ENCODE peak calls at places on chromosomes 7 and 10, in ten cellular contexts. N is HCT116; Z is activated naive CD4-positive, alpha-beta T cell; L is lower lobe of right lung; H is ovary; M is nephron progenitor cell; X is naive thymus-derived CD4-positive, alpha-beta T cell; S is activated naive CD8-positive, alpha-beta T cell treated with anti-CD3 and anti-CD28 coated beads, Interleukin-2, amount 50 U/mL, for 24 hours; C is NCI-H82; P is cardiac fibroblast. G is an unnamed sample.

GRCh38 chr7:73894851-73895441 is 34.0 kb downstream of the TMEM270 start:
- DNase-seq in X (no peak), P (peak), L (peak), H (no peak), Z (no peak), S (no peak), N (no peak), M (no peak), C (no peak), G (peak)

GRCh38 chr10:48509974-48510692 is 94.7 kb downstream of the ARHGAP22 start:
- DNase-seq in P (peak), M (peak), N (no peak), S (no peak), X (no peak), H (no peak), Z (no peak), L (no peak), C (peak), G (no peak)

GRCh38 chr10:101027281-101027680 is 3.6 kb downstream of the PDZD7 start:
- DNase-seq in X (no peak), P (no peak), S (no peak), N (no peak), M (no peak), Z (no peak), H (no peak), C (peak), L (no peak), G (no peak)

GRCh38 chr7:8365499-8366110 is 67.8 kb upstream of the NXPH1 start:
- DNase-seq in S (no peak), M (no peak), X (no peak), C (peak), N (peak), P (no peak), Z (no peak), H (no peak), L (no peak), G (no peak)

GRCh38 chr10:33132626-33133025 is 174.6 kb upstream of the ITGB1 start:
- DNase-seq in N (no peak), L (no peak), X (no peak), S (no peak), C (peak), H (no peak), Z (no peak), P (no peak), M (no peak), G (no peak)

GRCh38 chr10:23351914-23352313 is 7.3 kb upstream of the C10orf67 start:
- DNase-seq in C (no peak), S (no peak), L (no peak), M (no peak), Z (no peak), X (no peak), N (no peak), P (peak), H (no peak), G (no peak)

GRCh38 chr7:99829520-99830160 is 1.8 kb downstream of the CYP3A43 start:
- DNase-seq in N (no peak), P (no peak), C (no peak), M (no peak), L (no peak), H (no peak), S (no peak), Z (no peak), X (no peak), G (no peak)

GRCh38 chr7:99740573-99741437 is 5.8 kb upstream of the CYP3A7 start:
- DNase-seq in M (no peak), L (no peak), Z (no peak), C (no peak), N (no peak), X (no peak), P (peak), H (no peak), S (no peak), G (no peak)

GRCh38 chr10:99695761-99696160 is 36.2 kb downstream of the COX15 start:
- DNase-seq in Z (no peak), L (no peak), C (no peak), P (no peak), N (no peak), M (no peak), X (no peak), S (no peak), H (no peak), G (no peak)

GRCh38 chr7:143415696-143416095 is 7.0 kb upstream of the EPHA1 start:
- DNase-seq in H (no peak), S (no peak), M (no peak), P (no peak), X (no peak), L (no peak), N (no peak), C (no peak), Z (no peak), G (no peak)

GRCh38 chr10:77692782-77693181 is 55.2 kb upstream of the KCNMA1 start:
- DNase-seq in P (peak), C (no peak), M (no peak), Z (no peak), H (no peak), N (no peak), S (no peak), X (no peak), L (no peak), G (no peak)

GRCh38 chr7:135706858-135707569 is 21.0 kb downstream of the SLC13A4 start:
- DNase-seq in Z (no peak), C (no peak), L (no peak), H (no peak), M (no peak), S (no peak), X (no peak), N (no peak), P (no peak), G (no peak)

GRCh38 chr7:88224596-88225275 is 4.9 kb upstream of the SRI start:
- DNase-seq in Z (no peak), L (no peak), X (no peak), H (no peak), M (no peak), P (peak), S (no peak), N (no peak), C (no peak), G (no peak)

GRCh38 chr10:14032406-14032998 is 298.2 kb downstream of the FRMD4A start:
- DNase-seq in N (peak), Z (peak), S (peak), L (peak), H (no peak), M (peak), C (peak), X (peak), P (no peak), G (no peak)

GRCh38 chr7:102291056-102291915 is 4.6 kb downstream of the SH2B2 start:
- DNase-seq in H (no peak), N (no peak), P (no peak), S (peak), C (no peak), Z (no peak), M (no peak), L (no peak), X (no peak), G (no peak)

GRCh38 chr7:140594131-140594691 is 46.4 kb downstream of the DENND2A start:
- DNase-seq in L (no peak), P (no peak), S (no peak), M (no peak), N (no peak), H (no peak), C (peak), X (no peak), Z (no peak), G (peak)

GRCh38 chr7:119664601-119665000 is 608.4 kb upstream of the KCND2 start:
- DNase-seq in M (no peak), P (peak), Z (no peak), C (no peak), X (no peak), L (no peak), N (no peak), S (no peak), H (no peak), G (no peak)

GRCh38 chr7:30285531-30286284 is 1.3 kb downstream of the ZNRF2 start:
- DNase-seq in L (peak), P (peak), N (no peak), S (peak), Z (peak), C (peak), X (peak), H (peak), M (peak), G (peak)

GRCh38 chr10:85847085-85847484 is 519.5 kb downstream of the GRID1 start:
- DNase-seq in C (no peak), L (no peak), S (no peak), X (no peak), M (no peak), H (no peak), N (no peak), P (no peak), Z (no peak), G (no peak)

GRCh38 chr7:47446871-47447466 is 134.9 kb downstream of the TNS3 start:
- DNase-seq in Z (no peak), S (no peak), X (no peak), L (no peak), C (no peak), H (no peak), M (no peak), N (no peak), P (no peak), G (no peak)

GRCh38 chr7:50397320-50397970 is 52.7 kb downstream of the FIGNL1 start:
- DNase-seq in X (no peak), H (no peak), C (no peak), N (no peak), M (no peak), Z (no peak), L (no peak), S (no peak), P (no peak), G (no peak)

GRCh38 chr7:134514663-134515062 is 12.7 kb upstream of the AKR1B10 start:
- DNase-seq in M (peak), L (no peak), S (peak), P (peak), C (peak), N (peak), Z (no peak), X (peak), H (no peak), G (no peak)

GRCh38 chr10:75101416-75102251 is 9.8 kb upstream of the SAMD8 start:
- DNase-seq in H (no peak), P (no peak), Z (no peak), L (no peak), N (no peak), X (no peak), C (no peak), M (no peak), S (no peak), G (peak)

GRCh38 chr7:29019896-29020295 is 61.8 kb upstream of the TRIL start:
- DNase-seq in X (no peak), N (no peak), C (no peak), H (no peak), P (no peak), S (no peak), Z (no peak), M (no peak), L (no peak), G (no peak)

GRCh38 chr7:151246161-151247015 is 2.1 kb downstream of the SMARCD3 start:
- DNase-seq in H (no peak), N (no peak), P (no peak), Z (no peak), S (no peak), L (peak), X (no peak), M (peak), C (no peak), G (no peak)

GRCh38 chr7:150377116-150377979 is 1.8 kb upstream of the ZNF775 start:
- DNase-seq in S (no peak), P (no peak), L (no peak), H (no peak), C (no peak), M (no peak), N (no peak), Z (no peak), X (no peak), G (no peak)

GRCh38 chr10:101828734-101829551 is 10.7 kb upstream of the OGA start:
- DNase-seq in S (no peak), H (peak), M (no peak), X (no peak), C (peak), P (no peak), N (no peak), Z (no peak), L (peak), G (no peak)

GRCh38 chr10:32982293-32982709 is 24.3 kb upstream of the ITGB1 start:
- DNase-seq in X (no peak), H (no peak), N (no peak), S (no peak), C (no peak), Z (no peak), M (no peak), L (no peak), P (peak), G (no peak)

GRCh38 chr10:77787440-77787839 is 139.1 kb downstream of the DLG5 start:
- DNase-seq in Z (no peak), C (no peak), X (no peak), S (no peak), L (no peak), H (no peak), M (no peak), N (no peak), P (no peak), G (no peak)

GRCh38 chr10:45404087-45404769 is 30.2 kb downstream of the ALOX5 start:
- DNase-seq in Z (no peak), P (no peak), X (no peak), M (no peak), S (no peak), C (no peak), N (no peak), H (no peak), L (peak), G (no peak)

GRCh38 chr10:61869772-61870520 is 31.6 kb upstream of the ARID5B start:
- DNase-seq in C (no peak), M (no peak), S (no peak), N (no peak), H (no peak), X (no peak), P (peak), Z (no peak), L (no peak), G (no peak)

GRCh38 chr10:32205666-32206065 is 141.3 kb downstream of the EPC1 start:
- DNase-seq in P (peak), L (no peak), H (no peak), M (no peak), N (no peak), C (no peak), Z (no peak), X (no peak), S (no peak), G (no peak)

G was measured in heart right ventricle.